ENCODE peak calls at places on chromosomes 13 and 19, in four cellular contexts. T is A549, W is HepG2, H is K562. Z is an unnamed sample.

GRCh38 chr19:35346193-35347052 is 1.3 kb upstream of the FFAR1 start:
- DNase-seq in T (no peak), H (no peak), W (peak), Z (no peak)

GRCh38 chr19:11587302-11587972 is 9.8 kb upstream of the ZNF627 start:
- DNase-seq in H (peak), T (peak), W (peak), Z (peak)

GRCh38 chr13:42740753-42741152 is 40.6 kb upstream of the FAM216B start:
- DNase-seq in T (no peak), H (peak), W (no peak), Z (no peak)

GRCh38 chr19:49788857-49789256 is 22.1 kb downstream of the AP2A1 start:
- DNase-seq in W (no peak), T (no peak), H (no peak), Z (no peak)

GRCh38 chr19:23415561-23416191 is 20.4 kb upstream of the ZNF91 start:
- DNase-seq in H (no peak), W (no peak), T (no peak), Z (peak)

GRCh38 chr19:14383898-14384669 is 2.8 kb downstream of the ADGRE5 start:
- DNase-seq in H (peak), W (no peak), T (no peak), Z (no peak)

GRCh38 chr13:20494656-20495055 is 31.0 kb downstream of the CRYL1 start:
- DNase-seq in W (no peak), H (no peak), T (no peak), Z (no peak)

GRCh38 chr13:53137777-53138176 is 109.2 kb downstream of the OLFM4 start:
- DNase-seq in W (no peak), T (no peak), H (no peak), Z (no peak)

GRCh38 chr19:10230155-10230903 is 802 bp downstream of the S1PR2 start:
- DNase-seq in T (no peak), H (peak), W (no peak), Z (peak)

GRCh38 chr19:55368701-55369563 is 1.3 kb downstream of the IL11 start:
- DNase-seq in W (no peak), H (peak), T (no peak), Z (peak)

GRCh38 chr13:96636310-96636709 is 358.0 kb downstream of the OXGR1 start:
- DNase-seq in H (no peak), W (no peak), T (no peak), Z (no peak)

GRCh38 chr19:5137571-5138124 is 168.7 kb downstream of the KDM4B start:
- DNase-seq in T (no peak), W (no peak), H (no peak), Z (peak)

GRCh38 chr19:29247051-29247450 is 34.1 kb upstream of the UQCRFS1 start:
- DNase-seq in H (no peak), W (no peak), T (no peak), Z (peak)

GRCh38 chr13:46992383-46992952 is 95.6 kb upstream of the HTR2A start:
- DNase-seq in T (no peak), H (peak), W (peak), Z (no peak)

GRCh38 chr13:46996316-46996715 is 99.5 kb upstream of the HTR2A start:
- DNase-seq in W (no peak), H (no peak), T (no peak), Z (no peak)

GRCh38 chr13:47000166-47000565 is 103.3 kb upstream of the HTR2A start:
- DNase-seq in W (no peak), T (no peak), H (no peak), Z (no peak)

GRCh38 chr13:46994492-46994891 is 97.6 kb upstream of the HTR2A start:
- DNase-seq in W (no peak), H (no peak), T (no peak), Z (no peak)

GRCh38 chr13:46995874-46996273 is 99.0 kb upstream of the HTR2A start:
- DNase-seq in T (no peak), W (no peak), H (no peak), Z (no peak)
- TF ChIP-seq NR3C1 in T (no peak), W (no peak), H (no peak), Z (no peak)

GRCh38 chr13:49667773-49668172 is 23.5 kb downstream of the EBPL start:
- DNase-seq in W (no peak), T (no peak), H (no peak), Z (no peak)
- TF ChIP-seq USF2 in W (no peak), T (no peak), H (no peak), Z (no peak)

GRCh38 chr19:33522371-33522662 is 726 bp upstream of the PEPD start:
- DNase-seq in H (no peak), T (no peak), W (no peak), Z (no peak)

GRCh38 chr19:33521480-33522370 is at the start of gene PEPD:
- DNase-seq in T (peak), W (peak), H (peak), Z (peak)

GRCh38 chr19:33520844-33521479 is 629 bp downstream of the PEPD start:
- DNase-seq in H (no peak), T (peak), W (peak), Z (no peak)

GRCh38 chr19:33520048-33520643 is 1.4 kb downstream of the PEPD start:
- DNase-seq in H (no peak), T (no peak), W (peak), Z (no peak)

DNA sequence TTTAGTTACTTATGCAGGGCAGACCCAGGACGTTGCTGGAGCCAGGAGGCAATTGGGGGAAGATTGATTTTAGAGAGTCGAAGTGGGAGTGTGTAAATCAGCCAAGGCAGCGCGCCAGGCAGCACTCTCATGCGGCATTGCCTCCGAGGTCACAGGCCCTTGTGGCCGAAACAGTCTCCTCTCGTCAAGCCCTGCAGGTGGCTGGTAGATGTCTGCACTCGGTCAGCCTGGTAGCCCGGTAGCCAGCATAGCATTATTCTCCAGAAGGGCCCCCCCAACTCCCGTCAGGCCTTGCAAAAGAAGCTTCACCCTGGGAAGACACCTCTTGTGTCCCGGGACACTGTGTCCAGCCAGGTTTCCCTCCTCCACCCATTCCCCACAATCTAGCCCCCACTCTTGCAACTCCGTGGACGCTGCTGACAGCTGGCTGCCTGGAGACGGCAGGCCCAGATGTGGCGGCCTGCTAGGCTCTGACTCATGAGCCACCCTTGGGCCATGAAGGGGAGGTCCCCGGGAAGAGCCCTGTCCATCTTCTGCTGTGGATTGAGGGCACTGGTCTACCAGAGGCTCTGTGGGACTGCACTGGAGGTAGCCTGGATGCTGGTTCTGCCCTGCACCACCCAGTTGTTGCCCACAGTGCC is 2.6 kb upstream of the PEPD start:
- DNase-seq in T (no peak), H (no peak), W (no peak), Z (no peak)
- TF ChIP-seq NR3C1 in T (no peak), H (no peak), W (no peak), Z (no peak)

GRCh38 chr19:15642807-15643206 is 2.1 kb downstream of the CYP4F3 start:
- DNase-seq in H (no peak), T (no peak), W (no peak), Z (no peak)

GRCh38 chr19:15641901-15642491 is 1.3 kb downstream of the CYP4F3 start:
- DNase-seq in W (no peak), H (no peak), T (no peak), Z (no peak)

GRCh38 chr19:15640904-15641597 is 354 bp downstream of the CYP4F3 start:
- DNase-seq in T (no peak), W (peak), H (no peak), Z (no peak)

GRCh38 chr19:15643387-15643786 is 2.7 kb downstream of the CYP4F3 start:
- DNase-seq in T (no peak), H (no peak), W (peak), Z (no peak)

GRCh38 chr19:15640294-15640903 is at the start of gene CYP4F3:
- DNase-seq in H (peak), W (peak), T (peak), Z (no peak)
- TF ChIP-seq USF2 in H (no peak), W (no peak), T (no peak), Z (no peak)

DNA sequence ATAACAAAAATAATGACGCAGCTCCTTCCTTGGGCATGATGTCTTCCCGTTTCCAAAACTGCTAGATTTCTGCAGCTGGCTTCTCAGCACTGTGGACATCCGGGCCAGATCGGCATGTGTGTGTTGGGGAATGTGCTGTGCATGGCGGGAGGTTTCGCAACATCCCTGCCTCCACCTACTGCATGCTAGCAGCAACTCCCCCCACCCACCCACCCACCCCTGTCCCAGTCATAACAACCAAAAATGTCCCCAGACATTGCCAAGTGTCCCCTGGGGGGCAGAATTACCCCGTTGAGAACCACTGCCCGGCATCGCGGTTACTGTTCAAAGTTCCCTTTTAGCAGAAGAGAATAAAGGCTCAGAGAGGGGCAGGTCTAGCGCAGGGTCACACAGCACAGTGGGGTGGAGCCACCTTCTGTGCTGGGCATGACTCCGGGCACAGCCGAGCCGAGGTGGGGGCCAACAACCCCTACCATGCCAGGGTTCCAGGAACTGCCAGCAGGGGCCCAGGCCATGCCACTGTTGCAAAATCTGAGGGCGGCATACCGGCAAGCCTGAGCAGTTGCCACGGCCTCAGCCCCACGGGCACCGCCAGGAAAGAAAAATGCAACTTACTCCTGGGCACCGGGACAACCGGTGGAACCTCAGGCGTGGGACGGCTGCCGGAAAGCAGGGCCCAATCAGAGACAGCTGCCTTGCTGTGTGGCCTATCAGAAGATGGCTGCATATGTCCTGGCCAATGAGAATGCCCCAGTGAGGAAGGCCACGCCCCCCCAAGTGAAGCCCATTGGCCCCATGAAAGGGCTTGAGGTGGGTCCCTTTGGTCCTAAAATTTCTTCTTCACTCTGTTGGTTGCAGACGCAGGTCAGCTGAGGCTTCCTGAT is 22.5 kb upstream of the NFIC start:
- DNase-seq in T (peak), H (peak), W (peak), Z (peak)
- TF ChIP-seq NR3C1 in T (no peak), H (no peak), W (no peak), Z (no peak)

GRCh38 chr13:51745236-51745635 is 58.7 kb downstream of the DHRS12 start:
- DNase-seq in W (no peak), H (no peak), T (no peak), Z (no peak)

GRCh38 chr13:51742611-51743010 is 61.4 kb downstream of the DHRS12 start:
- DNase-seq in W (no peak), H (no peak), T (no peak), Z (no peak)

GRCh38 chr13:51747438-51748434 is 56.2 kb downstream of the DHRS12 start:
- DNase-seq in W (peak), H (no peak), T (no peak), Z (no peak)

DNA sequence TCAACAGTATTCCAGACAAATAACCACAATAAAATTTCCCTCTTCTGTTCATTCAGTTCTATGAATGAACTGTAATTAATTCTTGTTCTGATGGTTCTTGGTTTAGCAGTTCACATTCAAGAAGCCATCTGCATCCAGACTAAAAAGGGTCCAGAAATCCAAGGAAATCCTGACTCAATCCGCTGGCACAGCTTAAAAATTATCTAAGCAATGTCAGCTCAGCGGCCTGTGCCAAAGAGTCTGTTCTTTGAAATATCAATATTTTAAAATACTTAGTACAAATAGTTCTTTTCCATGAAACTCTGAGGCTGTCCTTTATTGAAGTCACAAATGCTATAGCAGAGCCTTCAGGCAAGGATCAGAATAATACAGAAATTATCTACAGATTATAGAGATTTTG is 57.2 kb downstream of the DHRS12 start:
- DNase-seq in H (no peak), T (no peak), W (no peak), Z (no peak)
- TF ChIP-seq USF2 in H (no peak), T (no peak), W (no peak), Z (no peak)

GRCh38 chr13:27821566-27821965 is 29.3 kb downstream of the GSX1 start:
- DNase-seq in T (no peak), W (no peak), H (no peak), Z (peak)

GRCh38 chr13:27824121-27824520 is 31.8 kb downstream of the GSX1 start:
- DNase-seq in H (no peak), W (no peak), T (no peak), Z (no peak)

GRCh38 chr13:27822258-27822872 is 30.1 kb downstream of the GSX1 start:
- DNase-seq in H (no peak), W (no peak), T (no peak), Z (no peak)

GRCh38 chr13:27820524-27821482 is 28.5 kb downstream of the GSX1 start:
- DNase-seq in H (no peak), W (no peak), T (no peak), Z (peak)

DNA sequence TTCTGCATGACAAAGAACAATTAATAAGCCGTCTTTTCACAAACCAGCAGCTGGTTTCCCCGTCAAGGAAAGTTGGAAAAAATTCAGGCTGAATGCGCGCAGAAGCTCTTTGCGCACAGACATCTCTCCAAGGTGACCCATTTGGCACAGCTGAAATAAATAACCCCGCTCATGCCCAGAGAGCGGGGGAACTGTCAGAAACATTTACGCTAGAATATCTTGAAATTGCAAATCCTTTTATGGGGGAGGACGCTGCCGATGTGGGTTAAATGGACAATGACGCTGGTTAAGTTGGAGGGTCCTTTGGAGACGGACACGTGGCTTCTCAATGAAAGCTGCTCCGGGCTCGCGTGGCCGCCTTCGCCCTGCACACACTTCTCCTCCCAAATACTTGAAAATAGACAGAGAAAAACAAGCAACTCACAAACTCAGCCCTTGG is 30.6 kb downstream of the GSX1 start:
- DNase-seq in T (no peak), H (no peak), W (no peak), Z (no peak)
- TF ChIP-seq NR3C1 in T (no peak), H (no peak), W (no peak), Z (no peak)